ENCODE peak calls at places on chromosomes 5 and 9, in five cellular contexts. D, X, J, A and I are unnamed samples.

GRCh38 chr9:86352440-86353106 is 1.6 kb downstream of the TUT7 start:
- DNase-seq in D (no peak), X (no peak), J (no peak), A (no peak), I (no peak)

GRCh38 chr5:116448450-116448849 is 126.2 kb downstream of the SEMA6A start:
- DNase-seq in D (no peak), X (peak; percentile 63), J (no peak), A (no peak), I (no peak)

GRCh38 chr5:101473483-101473882 is 570.4 kb upstream of the ST8SIA4 start:
- DNase-seq in D (no peak), X (no peak), J (no peak), A (no peak), I (no peak)

GRCh38 chr5:132054031-132054696 is 6.3 kb upstream of the IL3 start:
- DNase-seq in D (peak; percentile 66), X (no peak), J (no peak), A (no peak), I (peak; percentile 30)

GRCh38 chr5:119483155-119483554 is 30.9 kb downstream of the HSD17B4 start:
- DNase-seq in D (no peak), X (no peak), J (no peak), A (no peak), I (no peak)

GRCh38 chr9:965497-965896 is 11.0 kb upstream of the DMRT3 start:
- DNase-seq in D (no peak), X (no peak), J (no peak), A (no peak), I (no peak)

GRCh38 chr5:133827001-133827400 is 141.4 kb downstream of the C5orf15 start:
- DNase-seq in D (peak; percentile 58), X (no peak), J (no peak), A (no peak), I (no peak)

GRCh38 chr9:123657921-123658320 is 272.0 kb downstream of the DENND1A start:
- DNase-seq in D (no peak), X (no peak), J (no peak), A (no peak), I (no peak)

GRCh38 chr5:97549496-97549895 is 366.4 kb upstream of the RIOK2 start:
- DNase-seq in D (no peak), X (no peak), J (no peak), A (no peak), I (no peak)

GRCh38 chr5:111282798-111283197 is 58.6 kb downstream of the CAMK4 start:
- DNase-seq in D (no peak), X (no peak), J (no peak), A (no peak), I (no peak)

GRCh38 chr5:151509231-151509630 is 61.8 kb downstream of the SLC36A1 start:
- DNase-seq in D (no peak), X (no peak), J (no peak), A (no peak), I (no peak)

GRCh38 chr5:136028782-136029742 is at the start of gene TGFBI:
- DNase-seq in D (peak; percentile 87), X (peak; percentile 61), J (peak; percentile 57), A (peak; percentile 70), I (peak; percentile 87)

GRCh38 chr5:138488481-138488945 is 23.2 kb downstream of the EGR1 start:
- DNase-seq in D (no peak), X (no peak), J (no peak), A (no peak), I (no peak)

GRCh38 chr5:137753986-137754235 is 252 bp downstream of the HNRNPA0 start:
- DNase-seq in D (no peak), X (no peak), J (no peak), A (no peak), I (no peak)

GRCh38 chr9:106051573-106051972 is 357.2 kb downstream of the TMEM38B start:
- DNase-seq in D (no peak), X (no peak), J (no peak), A (no peak), I (no peak)

GRCh38 chr5:40333459-40334241 is 346.1 kb upstream of the PTGER4 start:
- DNase-seq in D (no peak), X (no peak), J (no peak), A (no peak), I (no peak)

GRCh38 chr5:172004824-172005237 is 1.6 kb downstream of the FBXW11 start:
- DNase-seq in D (no peak), X (no peak), J (no peak), A (no peak), I (no peak)

GRCh38 chr5:172541764-172542120 is 87.4 kb upstream of the SH3PXD2B start:
- DNase-seq in D (peak; percentile 1), X (no peak), J (no peak), A (no peak), I (no peak)

GRCh38 chr9:73280113-73280512 is 128.4 kb downstream of the ANXA1 start:
- DNase-seq in D (no peak), X (no peak), J (no peak), A (no peak), I (no peak)

GRCh38 chr9:95130484-95130883 is 187.0 kb downstream of the FANCC start:
- DNase-seq in D (no peak), X (no peak), J (no peak), A (no peak), I (no peak)

GRCh38 chr5:64700765-64701164 is 10.5 kb downstream of the SHISAL2B start:
- DNase-seq in D (no peak), X (no peak), J (no peak), A (no peak), I (no peak)

GRCh38 chr5:1800470-1801060 is 642 bp upstream of the NDUFS6 start:
- DNase-seq in D (no peak), X (peak; percentile 25), J (no peak), A (no peak), I (no peak)

GRCh38 chr9:78239506-78239905 is 3.6 kb downstream of the CEP78 start:
- DNase-seq in D (no peak), X (peak; percentile 62), J (no peak), A (peak; percentile 28), I (no peak)

GRCh38 chr5:164119806-164120440 is 614.5 kb downstream of the MAT2B start:
- DNase-seq in D (no peak), X (peak; percentile 30), J (no peak), A (no peak), I (no peak)

GRCh38 chr9:34675048-34675714 is 12.7 kb upstream of the CCL27 start:
- DNase-seq in D (peak; percentile 82), X (peak; percentile 80), J (no peak), A (peak; percentile 41), I (peak; percentile 84)

GRCh38 chr9:13149454-13149853 is 130.0 kb downstream of the MPDZ start:
- DNase-seq in D (no peak), X (no peak), J (no peak), A (no peak), I (peak; percentile 60)

GRCh38 chr9:71627537-71627936 is 140.8 kb downstream of the CEMIP2 start:
- DNase-seq in D (no peak), X (peak; percentile 19), J (no peak), A (no peak), I (no peak)

GRCh38 chr9:71626395-71626794 is 141.9 kb downstream of the CEMIP2 start:
- DNase-seq in D (no peak), X (no peak), J (no peak), A (no peak), I (no peak)

GRCh38 chr9:71629816-71630215 is 138.5 kb downstream of the CEMIP2 start:
- DNase-seq in D (no peak), X (no peak), J (no peak), A (no peak), I (no peak)

GRCh38 chr9:71630371-71630770 is 137.9 kb downstream of the CEMIP2 start:
- DNase-seq in D (no peak), X (no peak), J (no peak), A (no peak), I (no peak)

GRCh38 chr9:71628247-71628646 is 140.1 kb downstream of the CEMIP2 start:
- DNase-seq in D (no peak), X (peak; percentile 12), J (no peak), A (no peak), I (no peak)
- TF ChIP-seq CTCF in D (peak; percentile 35), X (peak; percentile 55), J (no peak), A (peak; percentile 17), I (peak; percentile 21)

GRCh38 chr9:89362647-89363310 is 44.5 kb downstream of the SECISBP2 start:
- DNase-seq in D (no peak), X (no peak), J (no peak), A (no peak), I (peak; percentile 37)

GRCh38 chr9:89364664-89365531 is 46.6 kb downstream of the SECISBP2 start:
- DNase-seq in D (no peak), X (no peak), J (no peak), A (no peak), I (no peak)

GRCh38 chr9:89363311-89363670 is 45.0 kb downstream of the SECISBP2 start:
- DNase-seq in D (no peak), X (no peak), J (no peak), A (no peak), I (no peak)

GRCh38 chr9:89365532-89365912 is 47.2 kb downstream of the SECISBP2 start:
- DNase-seq in D (no peak), X (no peak), J (no peak), A (no peak), I (no peak)

DNA sequence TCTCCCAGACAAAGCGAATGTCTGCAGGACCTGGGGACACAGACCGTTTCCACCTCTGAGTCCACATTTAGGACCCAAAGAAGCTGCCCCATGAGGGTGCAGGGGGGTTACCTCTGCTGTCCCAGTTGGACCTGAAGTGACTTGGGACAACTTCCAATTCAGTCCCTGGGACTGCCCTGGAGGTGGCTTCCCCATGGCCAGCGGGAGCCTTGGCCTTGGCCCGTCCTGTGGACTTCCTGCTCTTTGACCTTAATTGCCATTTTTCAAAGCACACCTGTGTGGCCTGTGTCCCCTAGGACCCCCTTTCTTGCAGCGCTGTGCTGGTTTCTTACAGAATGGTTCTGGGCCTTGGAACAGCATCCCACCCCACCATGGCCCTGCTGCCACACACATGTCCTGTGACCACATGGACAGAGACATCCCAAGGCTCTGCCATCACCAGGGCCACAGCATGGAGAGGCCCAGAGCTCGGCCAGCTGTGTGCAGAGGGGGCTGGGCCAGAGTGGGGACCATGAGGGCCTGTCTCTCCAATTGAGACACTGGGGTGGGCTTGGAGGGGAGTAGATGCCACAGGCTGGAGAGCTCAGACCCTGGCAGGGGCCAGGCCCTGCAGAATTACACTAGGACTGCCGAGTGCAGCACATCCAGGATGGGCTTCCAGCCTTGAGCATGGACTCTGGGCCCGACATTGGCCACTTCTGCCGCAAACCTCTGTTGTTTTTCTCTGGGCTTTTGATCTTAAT is 45.8 kb downstream of the SECISBP2 start:
- DNase-seq in D (no peak), X (no peak), J (no peak), A (no peak), I (no peak)
- TF ChIP-seq POLR2A in D (no peak), X (no peak), J (no peak), A (no peak), I (no peak)

DNA sequence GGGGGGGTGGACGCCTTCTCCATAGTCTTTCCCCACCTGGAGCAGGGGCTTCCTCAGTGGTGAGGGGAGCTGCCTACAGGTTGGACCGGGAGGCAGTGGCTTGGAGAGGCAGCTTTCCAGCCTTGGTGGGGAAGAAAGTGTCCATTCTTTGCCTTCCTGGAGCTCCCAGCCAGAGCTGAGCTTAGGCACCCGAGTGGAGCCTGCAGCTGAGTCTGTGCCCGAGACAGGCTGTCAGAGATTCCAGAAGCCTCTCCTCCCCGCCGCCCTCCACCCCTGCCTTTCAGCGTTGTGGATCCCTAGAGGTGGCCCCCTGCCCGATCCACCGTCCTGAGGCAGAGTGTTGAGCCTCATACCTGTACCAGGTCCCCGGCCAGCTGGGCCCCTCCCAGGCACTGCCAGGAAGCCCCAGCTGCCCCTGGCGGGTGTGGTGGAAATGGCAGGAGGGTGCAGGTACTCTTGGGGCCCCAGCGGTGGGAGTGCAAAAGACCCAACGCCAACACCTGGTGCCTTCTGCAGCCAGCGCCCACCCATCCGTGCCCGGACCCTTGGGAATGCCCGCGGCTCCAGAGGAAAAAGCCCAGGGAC is 112.0 kb downstream of the RXRA start:
- DNase-seq in D (no peak), X (peak; percentile 32), J (no peak), A (peak; percentile 74), I (peak; percentile 68)
- TF ChIP-seq CTCF in D (no peak), X (peak; percentile 37), J (no peak), A (no peak), I (peak; percentile 33)

GRCh38 chr5:180175015-180175431 is 34.0 kb downstream of the RASGEF1C start:
- DNase-seq in D (peak; percentile 58), X (no peak), J (no peak), A (no peak), I (no peak)
- TF ChIP-seq POLR2A in D (no peak), X (no peak), J (no peak), A (no peak), I (no peak)